ENCODE peak calls at places on chromosome 21, in ten cellular contexts. J is hepatocyte, P is A673, K is GM23248, G is mammary epithelial cell, D is PC-3, W is DND-41, U is HepG2, B is keratinocyte, X is fibroblast of lung. V is an unnamed sample. For H3K9me3, the result is how much of the 10 kb centered on the place peaks cover.

GRCh38 chr21:27681841-27682240 is 715.0 kb upstream of the ADAMTS5 start:
- DNase-seq in W (no peak), K (peak), D (peak), U (no peak), X (peak), B (no peak), P (no peak), G (peak), J (no peak), V (no peak)

GRCh38 chr21:33231526-33231925 is 1.8 kb downstream of the IFNAR2 start:
- DNase-seq in P (no peak), D (no peak), X (no peak), B (no peak), J (no peak), G (no peak), W (no peak), K (no peak), U (no peak), V (no peak)

GRCh38 chr21:36606292-36606982 is 92.5 kb upstream of the SIM2 start:
- DNase-seq in W (no peak), B (no peak), P (no peak), K (no peak), X (no peak), D (no peak), U (no peak), J (no peak), G (no peak), V (no peak)

GRCh38 chr21:33825898-33826297 is 89.7 kb downstream of the ATP5PO start:
- DNase-seq in P (no peak), K (peak), D (no peak), B (no peak), U (no peak), W (no peak), X (peak), J (no peak), G (no peak), V (no peak)

GRCh38 chr21:35641271-35642016 is 418.9 kb downstream of the SETD4 start:
- DNase-seq in K (peak), B (no peak), U (no peak), W (no peak), P (no peak), J (no peak), G (no peak), X (peak), D (no peak), V (no peak)

GRCh38 chr21:34909492-34910292 is 139.4 kb downstream of the RUNX1 start:
- DNase-seq in X (peak), J (no peak), K (peak), D (no peak), W (no peak), P (no peak), B (no peak), U (no peak), G (no peak), V (no peak)

GRCh38 chr21:26732442-26733221 is 112.6 kb downstream of the ADAMTS1 start:
- DNase-seq in U (peak), X (peak), P (peak), D (peak), J (peak), W (peak), B (no peak), G (peak), K (peak), V (no peak)

GRCh38 chr21:39660191-39660590 is 47.5 kb downstream of the B3GALT5 start:
- DNase-seq in W (no peak), J (peak), K (peak), D (peak), G (no peak), B (no peak), U (no peak), X (peak), P (no peak), V (no peak)

GRCh38 chr21:14513772-14514171 is 32.3 kb downstream of the SAMSN1 start:
- DNase-seq in P (no peak), K (no peak), D (no peak), J (no peak), G (no peak), X (no peak), U (no peak), B (no peak), W (no peak), V (no peak)

GRCh38 chr21:28587748-28588147 is 404.9 kb downstream of the LTN1 start:
- DNase-seq in D (peak), X (peak), B (no peak), G (no peak), P (no peak), K (peak), W (no peak), J (no peak), U (no peak), V (no peak)

GRCh38 chr21:14864211-14865021 is 200.4 kb downstream of the NRIP1 start:
- DNase-seq in G (peak), K (peak), X (peak), W (peak), D (peak), J (peak), B (no peak), P (peak), U (peak), V (no peak)

GRCh38 chr21:41659791-41660560 is 106.9 kb downstream of the RIPK4 start:
- DNase-seq in K (peak), G (no peak), W (peak), X (peak), U (peak), B (no peak), J (no peak), D (peak), P (no peak), V (no peak)

GRCh38 chr21:29149771-29150425 is 19.5 kb downstream of the MAP3K7CL start:
- DNase-seq in D (peak), G (no peak), W (no peak), J (no peak), P (no peak), K (peak), U (no peak), B (no peak), X (peak), V (no peak)

GRCh38 chr21:19268634-19269138 is 865.1 kb upstream of the TMPRSS15 start:
- DNase-seq in J (no peak), G (no peak), D (no peak), X (no peak), W (no peak), B (no peak), U (no peak), P (no peak), K (no peak), V (no peak)

GRCh38 chr21:40765771-40766170 is 81.2 kb downstream of the DSCAM start:
- DNase-seq in B (no peak), W (no peak), X (no peak), G (no peak), K (no peak), J (no peak), U (no peak), D (no peak), P (no peak), V (no peak)

GRCh38 chr21:31914472-31914871 is 41.7 kb downstream of the HUNK start:
- DNase-seq in B (no peak), J (no peak), P (no peak), W (no peak), D (no peak), G (no peak), X (no peak), U (no peak), K (peak), V (no peak)

GRCh38 chr21:20507783-20508182 is 490.4 kb upstream of the NCAM2 start:
- DNase-seq in X (no peak), J (no peak), D (no peak), G (no peak), P (no peak), K (no peak), U (no peak), W (no peak), B (no peak), V (no peak)

GRCh38 chr21:39849014-39849655 is 18.1 kb upstream of the PCP4 start:
- DNase-seq in B (no peak), D (no peak), W (no peak), J (peak), X (no peak), U (no peak), G (no peak), P (no peak), K (no peak), V (no peak)

GRCh38 chr21:16372546-16372945 is 642.8 kb downstream of the USP25 start:
- DNase-seq in X (no peak), D (no peak), K (no peak), P (no peak), J (no peak), U (no peak), W (no peak), G (no peak), B (no peak), V (no peak)

GRCh38 chr21:30395731-30396130 is at the start of gene KRTAP13-1:
- DNase-seq in U (no peak), W (no peak), X (no peak), P (no peak), B (no peak), K (no peak), D (no peak), G (no peak), J (no peak), V (no peak)

GRCh38 chr21:28633803-28634572 is 358.7 kb downstream of the LTN1 start:
- DNase-seq in G (peak), D (peak), X (peak), P (peak), U (no peak), J (no peak), B (peak), W (no peak), K (peak), V (no peak)

GRCh38 chr21:41605178-41605933 is 97.4 kb upstream of the TMPRSS2 start:
- DNase-seq in W (no peak), D (peak), K (no peak), U (peak), J (peak), G (no peak), P (no peak), B (no peak), X (no peak), V (no peak)

GRCh38 chr21:8991088-8991907 is 1530.1 kb upstream of the TPTE start:
- DNase-seq in P (no peak), J (no peak), G (no peak), B (no peak), U (peak), K (no peak), W (no peak), D (peak), X (no peak), V (no peak)

GRCh38 chr21:16239659-16240265 is 510.0 kb downstream of the USP25 start:
- DNase-seq in W (no peak), B (no peak), J (peak), P (no peak), G (no peak), X (no peak), U (no peak), K (no peak), D (peak), V (no peak)

GRCh38 chr21:32698286-32698685 is 29.5 kb downstream of the SYNJ1 start:
- DNase-seq in G (no peak), U (no peak), P (no peak), D (no peak), J (no peak), W (no peak), B (no peak), X (no peak), K (no peak), V (no peak)

GRCh38 chr21:22352088-22352487 is 1353.9 kb downstream of the NCAM2 start:
- DNase-seq in U (no peak), B (no peak), J (no peak), X (peak), D (no peak), K (no peak), P (peak), W (no peak), G (no peak), V (peak)

GRCh38 chr21:15825699-15826098 is 95.9 kb downstream of the USP25 start:
- DNase-seq in K (no peak), X (no peak), G (no peak), U (no peak), J (no peak), P (no peak), B (no peak), W (no peak), D (no peak), V (no peak)

GRCh38 chr21:31072486-31072885 is 34.2 kb upstream of the KRTAP19-8 start:
- DNase-seq in P (no peak), J (no peak), D (no peak), X (no peak), W (no peak), B (no peak), U (no peak), K (no peak), G (no peak), V (no peak)

GRCh38 chr21:15151385-15152103 is 86.7 kb upstream of the NRIP1 start:
- DNase-seq in B (no peak), P (no peak), K (no peak), D (no peak), W (no peak), U (peak), G (no peak), X (no peak), J (no peak), V (no peak)

GRCh38 chr21:28771790-28772501 is 220.7 kb downstream of the LTN1 start:
- DNase-seq in P (no peak), J (peak), B (no peak), X (peak), G (peak), D (peak), K (peak), U (no peak), W (no peak), V (no peak)

GRCh38 chr21:14223365-14223764 is 7.4 kb downstream of the RBM11 start:
- DNase-seq in U (no peak), W (no peak), G (no peak), K (no peak), P (no peak), X (no peak), B (no peak), J (no peak), D (no peak), V (no peak)

GRCh38 chr21:28781602-28782274 is 210.9 kb downstream of the LTN1 start:
- DNase-seq in P (peak), D (peak), B (no peak), X (peak), G (peak), J (peak), W (peak), U (peak), K (peak), V (no peak)

GRCh38 chr21:9759972-9760371 is 761.4 kb upstream of the TPTE start:
- DNase-seq in W (no peak), U (no peak), D (no peak), P (no peak), K (no peak), X (no peak), B (no peak), J (no peak), G (no peak), V (no peak)

GRCh38 chr21:18603246-18603645 is 199.7 kb upstream of the TMPRSS15 start:
- DNase-seq in G (no peak), P (no peak), W (no peak), J (no peak), D (no peak), K (no peak), B (no peak), X (no peak), U (no peak), V (no peak)

GRCh38 chr21:32371913-32372314 is 20.9 kb downstream of the URB1 start:
- DNase-seq in G (peak), B (no peak), P (no peak), W (no peak), X (peak), K (peak), D (peak), J (no peak), U (no peak), V (no peak)

GRCh38 chr21:33540711-33541104 is 1.2 kb downstream of the GART start:
- DNase-seq in B (no peak), P (no peak), G (no peak), X (no peak), U (no peak), D (no peak), W (no peak), J (peak), K (no peak), V (no peak)

GRCh38 chr21:36145259-36145658 is 10.4 kb downstream of the CBR3 start:
- DNase-seq in K (no peak), W (no peak), X (no peak), P (no peak), U (no peak), D (no peak), B (no peak), G (no peak), J (no peak), V (no peak)

GRCh38 chr21:43719748-43720538 is 1.0 kb downstream of the PDXK start:
- DNase-seq in U (no peak), X (no peak), G (no peak), J (no peak), P (no peak), W (no peak), D (no peak), K (peak), B (no peak), V (no peak)
- H3K9me3 ChIP-seq in U (under half), X (under half), G (under half), J (under half), P (under half), W (under half), D (under half), K (under half), B (under half), V (under half)

GRCh38 chr21:44552681-44553080 is 1.4 kb upstream of the KRTAP10-2 start:
- DNase-seq in J (no peak), B (no peak), W (no peak), P (no peak), U (no peak), D (no peak), X (no peak), K (no peak), G (no peak), V (no peak)

GRCh38 chr21:44558695-44559094 is at the start of gene KRTAP10-3:
- DNase-seq in X (no peak), U (no peak), P (no peak), W (no peak), K (no peak), B (no peak), G (no peak), D (no peak), J (no peak), V (no peak)

GRCh38 chr21:44557491-44558328 is 885 bp downstream of the KRTAP10-3 start:
- DNase-seq in D (no peak), G (no peak), X (no peak), J (no peak), U (no peak), W (no peak), B (no peak), P (no peak), K (no peak), V (no peak)

GRCh38 chr21:44555200-44555875 is 3.3 kb downstream of the KRTAP10-3 start:
- DNase-seq in J (no peak), U (no peak), P (no peak), X (no peak), G (no peak), W (no peak), B (no peak), D (no peak), K (no peak), V (no peak)

DNA sequence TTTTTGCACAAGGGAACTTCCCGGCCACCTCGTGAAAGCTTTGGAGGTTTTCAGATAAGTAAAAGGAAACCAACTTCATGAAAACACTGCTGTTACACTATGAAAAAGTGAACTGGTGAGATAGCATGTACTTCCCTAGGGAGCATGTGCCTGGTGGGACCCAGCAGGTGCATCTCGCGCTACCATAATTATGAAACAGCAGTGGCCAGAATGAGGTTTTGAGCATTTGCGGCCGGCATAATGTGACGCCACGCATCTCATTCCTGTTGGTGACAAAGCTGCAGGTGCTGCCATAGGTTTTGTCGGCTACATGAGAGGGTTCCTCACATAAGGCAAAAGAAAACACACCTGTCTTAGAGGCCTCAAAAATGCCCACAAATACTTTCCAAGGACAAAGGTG is 1.7 kb downstream of the KRTAP10-3 start:
- DNase-seq in X (no peak), G (no peak), J (no peak), K (no peak), B (no peak), P (no peak), W (no peak), D (no peak), U (no peak), V (no peak)
- TF ChIP-seq EZH2 in X (no peak), G (no peak), J (no peak), K (no peak), B (no peak), P (no peak), W (no peak), D (no peak), U (no peak), V (no peak)

DNA sequence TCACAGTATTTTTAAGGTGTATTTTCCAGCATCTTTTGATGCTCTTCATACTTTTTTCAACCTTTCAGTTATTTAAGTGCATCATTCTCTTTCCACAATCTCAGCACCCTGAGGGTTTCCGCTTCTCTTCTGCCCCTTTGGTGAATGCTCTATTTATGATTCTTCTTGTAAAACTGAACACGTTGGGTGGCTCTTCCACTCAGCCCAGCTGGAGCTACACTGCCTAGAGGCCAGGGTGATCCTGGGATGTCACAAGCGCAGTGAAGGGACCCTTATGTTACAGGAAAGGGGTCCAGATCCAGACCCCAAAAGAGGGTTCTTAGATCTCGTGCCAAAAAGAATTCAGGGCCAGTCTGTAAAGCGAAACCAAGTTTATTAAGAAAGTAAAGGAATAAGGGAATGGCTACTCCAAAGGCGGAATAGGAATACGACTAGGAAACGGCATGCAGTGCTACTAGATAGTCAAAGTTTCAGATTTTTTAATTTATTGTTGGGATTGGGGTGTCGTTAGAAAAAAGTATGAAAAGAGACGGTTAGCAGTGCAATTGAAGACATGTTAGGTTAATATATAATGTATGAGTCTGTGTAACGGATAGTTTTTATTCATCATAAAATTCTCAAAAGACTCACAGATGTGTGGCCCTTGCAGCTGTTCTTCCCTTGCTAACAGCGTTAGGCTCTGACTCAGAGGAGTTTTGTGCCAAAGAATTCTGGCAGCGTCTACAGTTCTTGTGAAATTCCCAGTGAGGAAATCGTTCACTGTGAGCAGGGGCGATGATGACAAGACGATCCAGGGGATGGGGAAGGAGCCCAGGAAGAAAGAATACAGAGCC is 14.4 kb upstream of the ERVH48-1 start:
- DNase-seq in J (peak), D (peak), W (no peak), U (peak), K (peak), P (peak), X (peak), G (peak), B (peak), V (peak)
- H3K27ac ChIP-seq in J (peak), D (no peak), W (no peak), U (no peak), K (peak), P (peak), X (peak), G (no peak), B (no peak), V (peak)

GRCh38 chr21:38220270-38220737 is 36.5 kb upstream of the KCNJ15 start:
- DNase-seq in B (no peak), J (no peak), U (no peak), K (no peak), X (peak), G (no peak), P (no peak), D (no peak), W (no peak), V (no peak)
- H3K9me3 ChIP-seq in B (under half), J (under half), U (under half), K (under half), X (under half), G (under half), P (under half), D (under half), W (under half), V (under half)

GRCh38 chr21:45974073-45975016 is 7.2 kb upstream of the COL6A1 start:
- DNase-seq in B (no peak), D (peak), W (no peak), U (no peak), J (peak), K (peak), X (peak), G (peak), P (no peak), V (no peak)
- TF ChIP-seq EZH2 in B (no peak), D (no peak), W (no peak), U (no peak), J (peak), K (no peak), X (no peak), G (no peak), P (no peak), V (no peak)

GRCh38 chr21:37669249-37669648 is 247.0 kb downstream of the KCNJ6 start:
- DNase-seq in B (no peak), P (no peak), G (no peak), X (no peak), W (no peak), U (no peak), K (no peak), D (no peak), J (no peak), V (no peak)

GRCh38 chr21:37671381-37671780 is 244.9 kb downstream of the KCNJ6 start:
- DNase-seq in J (no peak), D (no peak), U (no peak), W (no peak), B (no peak), G (peak), P (no peak), K (no peak), X (no peak), V (no peak)

GRCh38 chr21:37667380-37667779 is 248.9 kb downstream of the KCNJ6 start:
- DNase-seq in X (no peak), W (no peak), D (no peak), U (no peak), J (no peak), P (no peak), G (no peak), B (no peak), K (no peak), V (no peak)

GRCh38 chr21:37670883-37671282 is 245.4 kb downstream of the KCNJ6 start:
- DNase-seq in J (no peak), P (no peak), G (peak), D (peak), K (peak), X (peak), U (peak), B (no peak), W (no peak), V (no peak)

GRCh38 chr21:37668462-37669239 is 247.6 kb downstream of the KCNJ6 start:
- DNase-seq in W (no peak), U (no peak), J (no peak), B (no peak), P (no peak), X (no peak), K (no peak), G (no peak), D (no peak), V (no peak)
- H3K27ac ChIP-seq in W (no peak), U (no peak), J (no peak), B (no peak), P (no peak), X (no peak), K (no peak), G (no peak), D (no peak), V (no peak)